ENCODE peak calls at places on chromosomes 3 and 15, in nine cellular contexts. Q is Peyer's patch, U is esophagus squamous epithelium, N is GM12891, O is HCT116, V is body of pancreas, X is gastrocnemius medialis, J is endothelial cell of umbilical vein, F is ovary. Y is an unnamed sample.

GRCh38 chr3:4417449-4417848 is 49.6 kb downstream of the SUMF1 start:
- DNase-seq in Q (no peak), U (no peak), N (no peak), O (no peak), V (no peak), X (no peak), J (no peak), F (no peak), Y (peak)

GRCh38 chr15:54605556-54605955 is 591.2 kb downstream of the RSL24D1 start:
- DNase-seq in Q (no peak), U (no peak), N (no peak), O (no peak), V (no peak), X (no peak), J (no peak), F (no peak), Y (no peak)

GRCh38 chr3:107525101-107525953 is 2.6 kb downstream of the BBX start:
- DNase-seq in Q (peak), U (no peak), N (peak), O (no peak), V (peak), X (peak), J (peak), F (peak), Y (no peak)

GRCh38 chr15:86915811-86916331 is 836.2 kb downstream of the AGBL1 start:
- DNase-seq in Q (no peak), U (no peak), N (no peak), O (no peak), V (peak), X (no peak), J (no peak), F (no peak), Y (peak)

GRCh38 chr3:38088126-38088525 is 48.8 kb downstream of the ACAA1 start:
- DNase-seq in Q (no peak), U (no peak), N (no peak), O (no peak), V (no peak), X (no peak), J (no peak), F (no peak), Y (no peak)

GRCh38 chr3:55481067-55481917 is 5.8 kb downstream of the WNT5A start:
- DNase-seq in Q (no peak), U (no peak), N (no peak), O (no peak), V (peak), X (no peak), J (no peak), F (peak), Y (peak)

GRCh38 chr3:43707998-43708397 is 17.3 kb downstream of the ABHD5 start:
- DNase-seq in Q (no peak), U (no peak), N (no peak), O (peak), V (no peak), X (no peak), J (peak), F (no peak), Y (peak)

GRCh38 chr15:63942486-63943365 is 103.6 kb downstream of the DAPK2 start:
- DNase-seq in Q (no peak), U (no peak), N (no peak), O (no peak), V (no peak), X (no peak), J (no peak), F (no peak), Y (no peak)

GRCh38 chr3:123781138-123781537 is 103.0 kb downstream of the MYLK start:
- DNase-seq in Q (no peak), U (no peak), N (no peak), O (no peak), V (no peak), X (no peak), J (no peak), F (no peak), Y (no peak)

GRCh38 chr15:31046759-31047359 is 54.7 kb downstream of the TRPM1 start:
- DNase-seq in Q (no peak), U (no peak), N (no peak), O (no peak), V (no peak), X (no peak), J (no peak), F (no peak), Y (no peak)

GRCh38 chr3:196207159-196207832 is 3.9 kb downstream of the ZDHHC19 start:
- DNase-seq in Q (no peak), U (no peak), N (no peak), O (no peak), V (peak), X (no peak), J (no peak), F (peak), Y (no peak)

GRCh38 chr3:48016336-48016973 is at the start of gene MAP4:
- DNase-seq in Q (no peak), U (no peak), N (no peak), O (no peak), V (no peak), X (peak), J (peak), F (no peak), Y (peak)

GRCh38 chr15:34043391-34043790 is 4.4 kb upstream of the AVEN start:
- DNase-seq in Q (no peak), U (no peak), N (no peak), O (no peak), V (no peak), X (no peak), J (no peak), F (no peak), Y (no peak)

GRCh38 chr15:47283231-47283630 is 434.1 kb upstream of the SEMA6D start:
- DNase-seq in Q (no peak), U (no peak), N (no peak), O (no peak), V (no peak), X (no peak), J (no peak), F (no peak), Y (no peak)

GRCh38 chr3:30353711-30354467 is 252.5 kb upstream of the TGFBR2 start:
- DNase-seq in Q (no peak), U (no peak), N (no peak), O (no peak), V (no peak), X (no peak), J (no peak), F (no peak), Y (no peak)

GRCh38 chr3:66763294-66763693 is 234.8 kb upstream of the KBTBD8 start:
- DNase-seq in Q (no peak), U (no peak), N (no peak), O (no peak), V (no peak), X (peak), J (no peak), F (peak), Y (peak)

GRCh38 chr15:101275018-101275417 is 2.3 kb downstream of the SELENOS start:
- DNase-seq in Q (no peak), U (no peak), N (no peak), O (no peak), V (no peak), X (no peak), J (no peak), F (no peak), Y (no peak)

GRCh38 chr3:127151992-127152391 is 40.9 kb upstream of the PRR23E start:
- DNase-seq in Q (no peak), U (no peak), N (no peak), O (no peak), V (no peak), X (no peak), J (no peak), F (no peak), Y (peak)

GRCh38 chr3:31858439-31858838 is 122.6 kb downstream of the OSBPL10 start:
- DNase-seq in Q (no peak), U (no peak), N (no peak), O (no peak), V (no peak), X (no peak), J (peak), F (no peak), Y (no peak)

GRCh38 chr15:35912196-35912595 is 366.2 kb upstream of the DPH6 start:
- DNase-seq in Q (no peak), U (no peak), N (no peak), O (no peak), V (no peak), X (no peak), J (peak), F (no peak), Y (peak)

GRCh38 chr3:196348698-196349097 is 10.5 kb upstream of the TM4SF19 start:
- DNase-seq in Q (no peak), U (no peak), N (no peak), O (no peak), V (no peak), X (no peak), J (no peak), F (no peak), Y (no peak)

GRCh38 chr3:122356402-122356801 is 26.6 kb downstream of the MIX23 start:
- DNase-seq in Q (peak), U (no peak), N (peak), O (peak), V (peak), X (no peak), J (no peak), F (peak), Y (peak)

GRCh38 chr3:30826381-30827061 is 67.9 kb downstream of the GADL1 start:
- DNase-seq in Q (no peak), U (no peak), N (no peak), O (no peak), V (no peak), X (no peak), J (peak), F (peak), Y (no peak)

GRCh38 chr3:133535971-133536634 is 37.4 kb upstream of the CDV3 start:
- DNase-seq in Q (no peak), U (no peak), N (no peak), O (no peak), V (peak), X (no peak), J (peak), F (no peak), Y (peak)

GRCh38 chr15:42707068-42707467 is 29.9 kb downstream of the CDAN1 start:
- DNase-seq in Q (no peak), U (no peak), N (no peak), O (no peak), V (no peak), X (no peak), J (peak), F (no peak), Y (peak)

GRCh38 chr3:178436773-178437172 is 99.5 kb upstream of the KCNMB2 start:
- DNase-seq in Q (no peak), U (no peak), N (peak), O (peak), V (no peak), X (no peak), J (peak), F (no peak), Y (peak)

GRCh38 chr3:4732974-4733373 is 239.8 kb downstream of the ITPR1 start:
- DNase-seq in Q (no peak), U (no peak), N (no peak), O (no peak), V (no peak), X (no peak), J (no peak), F (no peak), Y (no peak)

GRCh38 chr15:100236981-100237720 is 104.6 kb downstream of the ADAMTS17 start:
- DNase-seq in Q (no peak), U (no peak), N (no peak), O (no peak), V (no peak), X (no peak), J (no peak), F (no peak), Y (no peak)

DNA sequence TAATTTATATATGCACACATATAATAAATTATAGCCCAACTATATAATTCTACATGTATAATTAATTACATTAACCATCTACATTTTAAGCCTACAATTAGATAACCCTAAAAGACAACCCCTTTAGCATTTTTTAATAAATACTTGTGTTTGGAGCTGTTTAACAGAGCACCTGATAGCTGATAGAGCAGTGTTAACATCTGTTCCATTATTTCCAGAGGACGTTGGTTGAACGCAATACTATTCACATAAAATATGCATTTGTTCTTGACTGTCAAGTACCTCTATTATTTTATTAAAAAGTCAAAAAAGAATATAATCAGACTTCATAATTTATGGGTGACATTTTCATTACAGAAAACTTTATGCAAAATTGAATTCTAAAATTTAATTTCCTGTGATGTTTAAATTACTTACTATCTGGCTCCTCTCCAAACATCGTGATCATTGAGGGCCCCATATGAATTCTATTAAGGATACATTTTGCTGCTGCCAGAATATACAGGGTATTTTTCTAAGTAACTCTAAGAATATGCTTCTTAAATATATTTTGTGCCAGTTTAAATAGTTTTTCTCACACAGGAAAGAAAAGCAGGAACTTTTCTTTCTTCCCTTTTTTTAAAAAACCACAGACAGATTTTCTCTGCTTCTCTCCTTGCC is 234.3 kb downstream of the SHOX2 start:
- DNase-seq in Q (no peak), U (no peak), N (no peak), O (no peak), V (no peak), X (no peak), J (no peak), F (no peak), Y (no peak)
- TF ChIP-seq POLR2A in Q (no peak), U (no peak), N (no peak), O (no peak), V (no peak), X (no peak), J (no peak), F (no peak), Y (no peak)

GRCh38 chr3:129316121-129317013 is 37.7 kb downstream of the HMCES start:
- DNase-seq in Q (peak), U (peak), N (peak), O (peak), V (peak), X (peak), J (peak), F (peak), Y (peak)

GRCh38 chr3:129313415-129313982 is 34.8 kb downstream of the HMCES start:
- DNase-seq in Q (no peak), U (no peak), N (no peak), O (no peak), V (peak), X (no peak), J (no peak), F (peak), Y (peak)

GRCh38 chr3:129315386-129315991 is 36.8 kb downstream of the HMCES start:
- DNase-seq in Q (peak), U (no peak), N (no peak), O (no peak), V (peak), X (no peak), J (peak), F (peak), Y (peak)

GRCh38 chr3:129313983-129314756 is 35.5 kb downstream of the HMCES start:
- DNase-seq in Q (no peak), U (no peak), N (no peak), O (no peak), V (peak), X (no peak), J (no peak), F (peak), Y (peak)

DNA sequence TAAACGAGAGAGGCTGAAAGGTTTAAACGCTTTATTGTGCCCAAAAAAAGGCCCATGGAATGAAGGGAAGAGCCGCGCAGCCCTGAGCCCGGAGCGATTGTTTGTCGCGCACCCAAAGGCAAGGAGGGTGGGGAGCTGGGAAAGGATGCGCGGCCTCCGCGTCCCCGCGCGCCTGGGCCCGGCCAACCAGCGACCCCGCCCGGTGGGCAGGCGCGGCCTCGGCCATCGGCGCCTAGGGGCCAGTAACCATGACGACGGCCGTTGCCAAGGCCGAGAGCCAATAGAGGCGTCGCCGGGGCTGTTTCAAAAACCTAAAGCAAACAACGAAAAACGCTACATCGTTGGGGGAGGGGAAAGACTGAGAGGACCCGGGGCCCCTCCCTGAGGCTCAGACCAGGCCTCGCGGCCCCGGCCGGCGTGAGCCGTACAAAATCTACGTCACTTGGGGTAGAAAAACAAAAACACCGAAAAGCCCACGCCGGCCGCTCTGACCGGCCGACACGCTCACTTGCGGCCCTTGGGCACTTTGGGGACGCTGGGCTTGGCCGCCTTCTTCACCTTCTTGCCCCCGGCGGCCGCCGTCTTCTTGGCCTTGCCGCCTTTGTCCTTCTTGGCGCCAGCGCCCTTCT is 36.2 kb downstream of the HMCES start:
- DNase-seq in Q (peak), U (no peak), N (peak), O (peak), V (peak), X (peak), J (peak), F (peak), Y (peak)
- TF ChIP-seq POLR2A in Q (no peak), U (peak), N (no peak), O (peak), V (peak), X (peak), J (peak), F (peak), Y (no peak)

GRCh38 chr15:67120839-67121540 is 55.6 kb downstream of the SMAD3 start:
- DNase-seq in Q (peak), U (peak), N (peak), O (no peak), V (peak), X (peak), J (peak), F (peak), Y (peak)
- TF ChIP-seq POLR2A in Q (no peak), U (peak), N (no peak), O (no peak), V (peak), X (peak), J (no peak), F (peak), Y (peak)

DNA sequence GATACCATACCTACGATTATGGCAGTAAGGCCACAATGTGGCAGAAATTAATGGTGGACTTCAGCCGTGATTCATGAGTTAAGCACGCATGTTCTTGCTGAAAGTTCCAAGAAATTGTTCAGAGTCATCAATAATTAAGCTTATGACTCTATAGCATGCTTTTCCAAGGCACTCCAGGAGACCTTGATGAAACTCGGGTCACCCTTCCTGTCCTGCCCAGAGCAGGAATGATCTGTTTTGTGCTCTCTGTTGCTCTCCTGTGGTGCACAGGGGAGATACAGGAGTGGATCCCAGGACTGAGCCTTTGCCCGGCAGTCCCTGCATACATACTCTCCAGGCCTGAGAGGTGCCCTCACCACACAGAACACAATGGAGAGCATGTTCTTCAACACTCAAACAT is 141.6 kb upstream of the SLC2A2 start:
- DNase-seq in Q (no peak), U (no peak), N (no peak), O (no peak), V (peak), X (no peak), J (no peak), F (no peak), Y (peak)
- TF ChIP-seq POLR2A in Q (no peak), U (no peak), N (no peak), O (no peak), V (no peak), X (no peak), J (no peak), F (no peak), Y (no peak)

DNA sequence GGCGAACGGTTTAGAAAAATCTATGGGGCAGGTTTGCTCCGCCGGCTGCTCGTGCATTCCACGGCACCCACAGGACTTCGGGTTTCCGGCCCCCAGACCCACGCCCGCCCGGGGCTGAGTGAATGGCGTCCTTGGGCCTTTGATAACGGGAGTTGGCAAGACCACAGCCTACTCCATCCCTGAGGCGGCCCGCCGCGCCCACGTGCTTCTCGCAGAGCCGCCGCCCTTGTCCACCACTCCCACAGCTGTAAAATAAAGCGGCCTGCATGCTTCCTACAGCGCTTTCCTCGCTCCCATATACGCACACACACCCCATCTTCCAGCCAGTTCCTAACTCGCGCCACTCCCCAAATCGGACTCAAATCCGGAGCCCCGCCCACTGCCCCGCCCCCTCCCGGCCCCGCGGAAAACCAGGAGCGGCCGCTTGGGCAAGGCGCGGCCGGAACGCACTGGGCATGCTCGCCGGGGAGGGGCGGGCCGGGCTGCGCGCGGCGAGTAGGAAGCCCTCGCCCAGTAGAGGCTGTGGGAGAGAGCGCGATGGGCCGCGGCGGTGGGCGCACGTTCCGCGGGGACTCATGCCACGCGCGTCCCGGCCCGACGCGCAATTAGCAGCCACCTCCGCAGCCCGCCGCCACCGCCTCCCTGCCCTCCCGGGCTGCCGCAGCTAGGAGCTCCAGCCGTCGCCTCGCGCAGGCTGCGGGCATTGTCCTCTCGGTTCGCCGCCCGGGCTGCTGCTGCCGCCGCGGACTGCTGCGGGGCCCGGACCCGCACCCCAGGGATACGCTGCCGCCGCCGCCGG is at the start of gene RAP2B:
- DNase-seq in Q (peak), U (peak), N (peak), O (peak), V (peak), X (peak), J (peak), F (peak), Y (peak)
- TF ChIP-seq POLR2A in Q (peak), U (peak), N (peak), O (peak), V (peak), X (peak), J (peak), F (peak), Y (peak)

GRCh38 chr15:67992834-67993233 is 61.3 kb upstream of the PIAS1 start:
- DNase-seq in Q (peak), U (no peak), N (no peak), O (no peak), V (no peak), X (no peak), J (no peak), F (no peak), Y (no peak)
- TF ChIP-seq POLR2A in Q (no peak), U (no peak), N (no peak), O (no peak), V (no peak), X (no peak), J (no peak), F (no peak), Y (no peak)

GRCh38 chr3:22960326-22960984 is 242.7 kb upstream of the UBE2E2 start:
- DNase-seq in Q (no peak), U (no peak), N (no peak), O (peak), V (peak), X (no peak), J (peak), F (peak), Y (peak)
- TF ChIP-seq POLR2A in Q (no peak), U (no peak), N (no peak), O (no peak), V (no peak), X (no peak), J (no peak), F (no peak), Y (no peak)